ENCODE peak calls at places on chromosomes 5 and 9, in five cellular contexts. Q is sigmoid colon; S is activated CD4-positive, alpha-beta T cell treated with anti-CD3 and anti-CD28 coated beads, Interleukin-2, amount 50 U/mL, for 48 hours; Z is AG08396; A is D341Med. X is an unnamed sample.

GRCh38 chr9:111056554-111056953 is 18.3 kb upstream of the LPAR1 start:
- DNase-seq in Q (no peak), S (no peak), Z (no peak), A (no peak), X (no peak)

GRCh38 chr9:111966851-111967250 is 70.2 kb downstream of the UGCG start:
- DNase-seq in Q (no peak), S (no peak), Z (no peak), A (no peak), X (peak)

GRCh38 chr9:14097215-14097614 is 216.7 kb downstream of the NFIB start:
- DNase-seq in Q (no peak), S (no peak), Z (no peak), A (no peak), X (no peak)

GRCh38 chr5:176627582-176627981 is 2.8 kb downstream of the SNCB start:
- DNase-seq in Q (no peak), S (no peak), Z (no peak), A (no peak), X (no peak)

GRCh38 chr5:37436146-37436934 is 57.2 kb downstream of the WDR70 start:
- DNase-seq in Q (no peak), S (no peak), Z (no peak), A (no peak), X (no peak)

GRCh38 chr5:173902743-173903142 is 14.6 kb downstream of the CPEB4 start:
- DNase-seq in Q (no peak), S (no peak), Z (no peak), A (no peak), X (no peak)

GRCh38 chr5:158014367-158014766 is 155.4 kb upstream of the CLINT1 start:
- DNase-seq in Q (no peak), S (no peak), Z (no peak), A (no peak), X (no peak)

GRCh38 chr5:138950411-138951011 is 75.4 kb upstream of the LRRTM2 start:
- DNase-seq in Q (peak), S (no peak), Z (no peak), A (no peak), X (no peak)

GRCh38 chr9:105959491-105959890 is 265.1 kb downstream of the TMEM38B start:
- DNase-seq in Q (no peak), S (no peak), Z (no peak), A (no peak), X (no peak)

GRCh38 chr5:33146916-33147315 is 293.8 kb upstream of the TARS1 start:
- DNase-seq in Q (no peak), S (no peak), Z (no peak), A (no peak), X (no peak)

GRCh38 chr9:96818535-96818934 is 35.8 kb downstream of the ZNF782 start:
- DNase-seq in Q (no peak), S (no peak), Z (no peak), A (no peak), X (no peak)

GRCh38 chr9:133761641-133762248 is 23.6 kb upstream of the SARDH start:
- DNase-seq in Q (peak), S (no peak), Z (no peak), A (peak), X (peak)

GRCh38 chr5:87321605-87322004 is 53.9 kb downstream of the RASA1 start:
- DNase-seq in Q (no peak), S (no peak), Z (no peak), A (no peak), X (no peak)

GRCh38 chr5:50751064-50751657 is 84.7 kb downstream of the PARP8 start:
- DNase-seq in Q (no peak), S (no peak), Z (peak), A (peak), X (peak)

GRCh38 chr9:1460143-1460769 is 410.1 kb downstream of the DMRT2 start:
- DNase-seq in Q (no peak), S (peak), Z (no peak), A (peak), X (peak)

GRCh38 chr9:130137081-130137869 is 34.9 kb upstream of the NCS1 start:
- DNase-seq in Q (no peak), S (no peak), Z (no peak), A (no peak), X (no peak)

GRCh38 chr5:173869316-173869715 is 18.8 kb upstream of the CPEB4 start:
- DNase-seq in Q (no peak), S (no peak), Z (no peak), A (no peak), X (no peak)

GRCh38 chr5:146001544-146002185 is 65.3 kb downstream of the SH3RF2 start:
- DNase-seq in Q (no peak), S (no peak), Z (no peak), A (no peak), X (no peak)

GRCh38 chr9:4769321-4770080 is 23.2 kb upstream of the RCL1 start:
- DNase-seq in Q (no peak), S (no peak), Z (peak), A (no peak), X (no peak)

GRCh38 chr9:120187758-120188157 is 392.2 kb downstream of the CDK5RAP2 start:
- DNase-seq in Q (no peak), S (no peak), Z (no peak), A (no peak), X (no peak)

GRCh38 chr9:127153484-127153883 is 31.0 kb upstream of the ANGPTL2 start:
- DNase-seq in Q (peak), S (no peak), Z (no peak), A (no peak), X (no peak)

X was measured in WERI-Rb-1.